ENCODE peak calls at places on chromosomes 7 and 10, in eight cellular contexts. E is GM23248, U is dorsolateral prefrontal cortex, D is HCT116, W is small intestine, C is stomach, Y is GM23338, T is mesenchymal stem cell. G is an unnamed sample.

GRCh38 chr10:101903827-101904520 is 60.4 kb upstream of the KCNIP2 start:
- DNase-seq in C (no peak), W (no peak), U (peak), Y (no peak), D (no peak), T (peak), E (no peak), G (no peak)

GRCh38 chr10:88409236-88409635 is 173.9 kb downstream of the RNLS start:
- DNase-seq in D (no peak), W (no peak), Y (no peak), T (no peak), E (peak), C (no peak), U (no peak), G (no peak)

GRCh38 chr10:86673827-86674581 is 5.7 kb downstream of the LDB3 start:
- DNase-seq in E (no peak), U (peak), T (no peak), D (no peak), Y (no peak), W (no peak), C (no peak), G (no peak)

GRCh38 chr7:138878064-138878463 is 80.1 kb upstream of the ATP6V0A4 start:
- DNase-seq in U (no peak), C (no peak), Y (no peak), T (no peak), D (no peak), W (no peak), E (no peak), G (no peak)

GRCh38 chr7:22909958-22910357 is 87.3 kb upstream of the TOMM7 start:
- DNase-seq in E (no peak), T (no peak), C (no peak), W (no peak), U (no peak), D (no peak), Y (no peak), G (no peak)

GRCh38 chr10:97612386-97612785 is 20.9 kb downstream of the MORN4 start:
- DNase-seq in W (peak), E (peak), Y (peak), T (peak), C (no peak), D (peak), U (no peak), G (no peak)

GRCh38 chr7:133082390-133082766 is 488 bp upstream of the CHCHD3 start:
- DNase-seq in U (no peak), E (no peak), C (no peak), Y (no peak), W (no peak), T (no peak), D (no peak), G (no peak)

GRCh38 chr7:39811161-39811614 is 138.9 kb upstream of the CDK13 start:
- DNase-seq in U (no peak), W (peak), Y (no peak), T (peak), D (no peak), E (peak), C (no peak), G (no peak)

GRCh38 chr10:132897516-132898381 is 44.6 kb downstream of the CFAP46 start:
- DNase-seq in D (no peak), W (no peak), U (peak), T (no peak), C (no peak), Y (no peak), E (no peak), G (no peak)

GRCh38 chr7:158107806-158108205 is 479.8 kb downstream of the PTPRN2 start:
- DNase-seq in T (no peak), U (no peak), Y (no peak), C (peak), E (no peak), W (no peak), D (no peak), G (no peak)

GRCh38 chr10:119342017-119342734 is 134.8 kb downstream of the GRK5 start:
- DNase-seq in E (peak), U (no peak), T (no peak), W (no peak), D (no peak), C (no peak), Y (no peak), G (no peak)

GRCh38 chr7:108598858-108599257 is 29.2 kb downstream of the DNAJB9 start:
- DNase-seq in W (no peak), C (no peak), U (no peak), D (no peak), E (no peak), Y (no peak), T (no peak), G (no peak)

GRCh38 chr7:134750083-134751062 is 29.1 kb upstream of the CALD1 start:
- DNase-seq in U (no peak), T (no peak), E (peak), D (peak), W (peak), Y (peak), C (peak), G (peak)

GRCh38 chr7:1922071-1922869 is 252.2 kb downstream of the ELFN1 start:
- DNase-seq in C (no peak), U (no peak), T (no peak), W (no peak), D (no peak), Y (no peak), E (peak), G (no peak)

GRCh38 chr7:23530901-23531793 is 634 bp downstream of the TRA2A start:
- DNase-seq in E (peak), Y (peak), T (peak), U (peak), D (no peak), W (peak), C (peak), G (peak)

GRCh38 chr10:28910960-28911359 is 233.6 kb downstream of the BAMBI start:
- DNase-seq in W (no peak), T (peak), E (peak), C (no peak), D (no peak), Y (no peak), U (no peak), G (no peak)

GRCh38 chr10:68562666-68563522 is 2.8 kb downstream of the TET1 start:
- DNase-seq in Y (peak), T (peak), U (no peak), D (no peak), W (no peak), E (peak), C (no peak), G (no peak)

GRCh38 chr10:122786269-122786668 is 59.4 kb downstream of the CUZD1 start:
- DNase-seq in T (no peak), U (no peak), C (no peak), D (no peak), W (peak), Y (peak), E (peak), G (no peak)

GRCh38 chr7:17487343-17487742 is 188.9 kb downstream of the AHR start:
- DNase-seq in W (no peak), T (no peak), C (no peak), E (no peak), Y (no peak), D (no peak), U (no peak), G (no peak)

GRCh38 chr7:28328161-28328560 is 84.2 kb upstream of the CREB5 start:
- DNase-seq in Y (no peak), C (no peak), W (no peak), D (no peak), E (no peak), T (no peak), U (no peak), G (no peak)

GRCh38 chr10:100346351-100346764 is 675 bp upstream of the SCD start:
- DNase-seq in E (peak), W (peak), U (peak), C (peak), D (peak), T (peak), Y (peak), G (peak)

GRCh38 chr7:108094933-108095710 is 35.0 kb downstream of the LAMB4 start:
- DNase-seq in Y (no peak), D (no peak), U (no peak), T (peak), E (peak), C (peak), W (peak), G (no peak)

DNA sequence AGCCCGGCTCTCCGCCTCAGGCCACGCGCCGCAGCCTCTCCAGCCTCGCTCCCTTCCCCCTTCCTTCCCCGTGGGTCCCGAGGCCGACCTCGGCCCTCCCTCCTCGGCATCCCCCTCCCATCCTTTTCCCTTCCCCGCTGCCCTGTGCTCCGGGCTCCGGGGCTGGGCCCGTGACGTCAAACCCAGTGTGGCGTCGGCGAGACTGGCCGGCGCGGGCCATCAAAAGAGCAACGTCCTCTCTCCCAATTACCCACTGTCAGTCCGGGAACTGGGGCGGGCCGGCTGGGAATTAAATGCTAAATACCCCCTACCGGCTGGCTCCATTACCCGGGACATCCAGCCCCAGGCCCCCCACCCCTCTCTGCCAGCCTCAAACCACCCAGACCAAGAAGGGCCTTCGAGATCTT is 2.6 kb upstream of the GATA3 start:
- DNase-seq in E (no peak), D (no peak), T (no peak), C (no peak), W (no peak), Y (peak), U (no peak), G (no peak)
- H3K27ac ChIP-seq in E (no peak), D (no peak), T (no peak), C (no peak), W (no peak), Y (no peak), U (no peak), G (no peak)

GRCh38 chr7:6258440-6259182 is 13.8 kb downstream of the CYTH3 start:
- DNase-seq in W (no peak), U (no peak), D (no peak), T (peak), E (peak), Y (no peak), C (no peak), G (no peak)

GRCh38 chr7:6259257-6259656 is 13.2 kb downstream of the CYTH3 start:
- DNase-seq in C (no peak), T (no peak), Y (no peak), U (no peak), W (no peak), D (no peak), E (peak), G (no peak)

GRCh38 chr7:6256709-6257535 is 15.5 kb downstream of the CYTH3 start:
- DNase-seq in U (no peak), Y (no peak), E (peak), T (peak), W (peak), D (no peak), C (no peak), G (no peak)

GRCh38 chr7:6254891-6255290 is 17.5 kb downstream of the CYTH3 start:
- DNase-seq in D (no peak), U (no peak), C (no peak), Y (no peak), T (no peak), E (peak), W (no peak), G (no peak)

DNA sequence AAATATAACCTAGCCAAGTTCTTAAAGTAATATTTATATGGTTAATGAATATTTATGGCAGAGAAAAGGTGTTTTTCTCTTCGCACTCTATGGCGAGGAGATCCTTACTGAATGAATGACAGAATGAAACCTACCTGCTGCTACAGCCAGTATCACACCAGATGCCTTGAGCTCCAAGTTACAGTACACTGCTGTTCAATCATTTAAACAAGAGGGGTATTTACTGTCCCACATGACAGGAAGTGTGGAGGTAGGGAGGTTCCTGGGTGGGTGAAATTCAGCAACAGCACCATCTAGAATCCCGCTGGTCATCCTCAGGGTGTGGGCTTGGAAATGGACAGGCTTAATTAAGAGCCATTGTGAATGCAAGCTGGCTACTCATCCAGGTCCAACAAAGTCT is 14.8 kb downstream of the CYTH3 start:
- DNase-seq in C (no peak), W (no peak), D (no peak), Y (no peak), T (no peak), U (no peak), E (no peak), G (no peak)
- H3K27ac ChIP-seq in C (peak), W (peak), D (no peak), Y (no peak), T (no peak), U (no peak), E (peak), G (no peak)

GRCh38 chr7:540579-540978 is 20.9 kb upstream of the PDGFA start:
- DNase-seq in T (no peak), E (no peak), C (no peak), D (no peak), U (no peak), Y (no peak), W (no peak), G (no peak)

GRCh38 chr7:537911-538634 is 18.4 kb upstream of the PDGFA start:
- DNase-seq in T (peak), Y (peak), U (no peak), E (peak), W (peak), C (peak), D (peak), G (no peak)

GRCh38 chr7:540997-541396 is 21.4 kb upstream of the PDGFA start:
- DNase-seq in T (no peak), D (no peak), E (no peak), C (no peak), W (no peak), Y (no peak), U (no peak), G (no peak)

GRCh38 chr7:539731-540411 is 20.2 kb upstream of the PDGFA start:
- DNase-seq in W (peak), E (peak), C (peak), T (peak), D (peak), U (no peak), Y (no peak), G (no peak)

GRCh38 chr7:538764-539685 is 19.4 kb upstream of the PDGFA start:
- DNase-seq in C (no peak), E (no peak), T (peak), W (peak), U (no peak), D (no peak), Y (peak), G (no peak)
- H3K27ac ChIP-seq in C (no peak), E (no peak), T (peak), W (peak), U (no peak), D (peak), Y (no peak), G (no peak)

GRCh38 chr10:3396116-3396515 is 223.5 kb upstream of the PITRM1 start:
- DNase-seq in D (no peak), U (no peak), E (no peak), W (no peak), C (no peak), Y (no peak), T (no peak), G (no peak)
- H3K27ac ChIP-seq in D (no peak), U (no peak), E (no peak), W (no peak), C (no peak), Y (no peak), T (no peak), G (no peak)

GRCh38 chr10:124738441-124738840 is 5.7 kb downstream of the FAM53B start:
- DNase-seq in E (no peak), U (no peak), Y (no peak), C (no peak), T (no peak), W (no peak), D (no peak), G (no peak)
- H3K27ac ChIP-seq in E (no peak), U (peak), Y (no peak), C (peak), T (no peak), W (no peak), D (no peak), G (no peak)

DNA sequence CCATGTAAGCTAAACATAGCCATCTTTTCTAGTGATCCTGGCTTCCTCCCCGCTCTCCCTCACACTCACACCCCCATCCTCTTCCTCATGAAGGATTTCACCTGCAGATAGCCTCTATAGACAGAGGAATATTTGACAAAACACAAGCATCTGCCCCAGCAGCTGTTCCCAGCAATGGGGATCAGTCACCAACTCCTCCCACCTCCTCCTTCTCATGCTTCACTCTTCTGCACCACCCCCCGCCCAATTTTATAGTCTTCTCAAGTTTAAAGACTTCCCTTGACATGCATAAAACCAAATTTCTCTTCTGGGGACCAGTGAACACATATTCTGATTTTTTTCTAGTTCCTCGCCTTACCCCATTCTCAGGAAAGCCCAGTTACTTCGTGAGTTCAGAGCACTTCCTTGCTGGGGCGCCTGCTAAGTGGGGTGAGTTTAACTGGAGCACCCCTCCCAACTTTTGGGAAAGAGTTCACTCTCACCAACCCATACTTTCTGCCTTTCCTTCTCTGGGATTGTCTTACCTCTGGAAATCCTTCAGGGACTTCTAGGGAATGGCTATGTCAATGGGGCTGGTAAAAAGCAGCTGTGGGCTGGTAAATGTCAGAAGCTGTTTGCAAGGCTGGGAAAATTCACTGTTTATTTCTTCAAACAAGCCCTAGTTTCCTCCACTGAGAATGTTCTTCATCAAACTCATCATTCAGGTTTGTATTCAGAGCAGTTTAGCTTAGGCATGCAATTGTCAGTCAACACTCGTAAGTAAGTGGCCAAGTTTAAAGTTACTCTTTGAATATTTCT is 654.5 kb downstream of the LRMDA start:
- DNase-seq in W (no peak), C (no peak), Y (no peak), U (no peak), D (no peak), E (peak), T (peak), G (no peak)
- H3K27ac ChIP-seq in W (no peak), C (peak), Y (no peak), U (no peak), D (no peak), E (peak), T (peak), G (no peak)

G was measured in CD8-positive, alpha-beta T cell.